ENCODE peak calls at places on chromosomes 4 and X, in six cellular contexts. Y is GM12891, J is K562, Z is H1, L is HepG2, A is GM12878. Q is an unnamed sample.

GRCh38 chr4:88333741-88334405 is 44.8 kb upstream of the HERC6 start:
- DNase-seq in Z (peak; percentile 1), L (no peak), J (no peak), Y (no peak), A (no peak), Q (no peak)

GRCh38 chrX:153537526-153538295 is 20.3 kb downstream of the ATP2B3 start:
- DNase-seq in A (no peak), L (no peak), Y (no peak), J (no peak), Z (no peak), Q (no peak)

GRCh38 chrX:3939967-3940610 is 226.6 kb upstream of the PRKX start:
- DNase-seq in J (peak; percentile 9), Y (no peak), Z (no peak), A (no peak), L (no peak), Q (no peak)

GRCh38 chr4:169376421-169376820 is 105.7 kb upstream of the SH3RF1 start:
- DNase-seq in Y (no peak), L (no peak), Z (no peak), A (no peak), J (no peak), Q (no peak)

GRCh38 chr4:124940387-124940786 is 227.9 kb upstream of the ANKRD50 start:
- DNase-seq in A (no peak), Y (no peak), Z (no peak), L (no peak), J (no peak), Q (no peak)

GRCh38 chr4:10647811-10648210 is 36.8 kb downstream of the CLNK start:
- DNase-seq in L (no peak), J (no peak), Z (no peak), Y (no peak), A (no peak), Q (no peak)

GRCh38 chr4:56130609-56131150 is 181.9 kb downstream of the CEP135 start:
- DNase-seq in Y (no peak), Z (no peak), J (no peak), A (no peak), L (no peak), Q (no peak)

GRCh38 chr4:151865327-151865726 is 104.5 kb upstream of the GATB start:
- DNase-seq in L (no peak), J (no peak), A (no peak), Z (no peak), Y (no peak), Q (no peak)

GRCh38 chr4:2484993-2485392 is 16.1 kb downstream of the RNF4 start:
- DNase-seq in Z (no peak), Y (peak; percentile 60), J (no peak), L (no peak), A (peak; percentile 62), Q (peak; percentile 65)

GRCh38 chr4:79977131-79977840 is 95.7 kb downstream of the ANTXR2 start:
- DNase-seq in L (no peak), Y (no peak), Z (no peak), J (no peak), A (no peak), Q (no peak)

GRCh38 chr4:53917719-53918118 is 146.7 kb downstream of the CHIC2 start:
- DNase-seq in Z (no peak), L (no peak), Y (no peak), J (no peak), A (no peak), Q (no peak)

GRCh38 chr4:151730003-151730559 is 30.7 kb downstream of the GATB start:
- DNase-seq in L (no peak), Y (no peak), A (no peak), J (no peak), Z (no peak), Q (no peak)

DNA sequence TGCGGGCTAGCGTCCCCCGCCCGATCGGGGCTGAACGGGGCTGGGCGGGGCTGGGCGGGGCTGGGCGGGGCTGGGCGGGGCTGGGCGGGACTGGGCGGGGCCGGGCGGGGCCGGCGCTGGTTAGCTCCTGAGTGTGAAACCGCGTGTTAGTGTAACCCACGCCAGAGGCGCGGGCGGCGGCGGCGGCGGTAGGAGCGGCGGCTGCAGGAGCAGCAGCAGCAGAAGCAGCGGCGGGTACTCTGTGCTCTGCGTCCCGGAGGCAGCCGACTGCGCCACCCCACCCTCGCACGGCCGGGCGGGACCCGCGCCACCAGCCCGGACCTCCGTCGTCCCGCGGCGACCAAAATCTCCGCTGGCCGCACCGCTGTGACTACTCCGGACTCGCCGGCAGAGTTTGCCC is 128.1 kb downstream of the LAS1L start:
- DNase-seq in A (no peak), Y (no peak), Z (peak; percentile 49), J (no peak), L (no peak), Q (no peak)
- TF ChIP-seq POLR2A in A (no peak), Y (no peak), Z (no peak), J (no peak), L (no peak), Q (no peak)

GRCh38 chrX:39843318-39843717 is 254.4 kb downstream of the BCOR start:
- DNase-seq in Z (no peak), Y (no peak), J (no peak), A (no peak), L (no peak), Q (no peak)

GRCh38 chrX:39845289-39845688 is 252.5 kb downstream of the BCOR start:
- DNase-seq in A (no peak), L (no peak), Z (no peak), J (no peak), Y (no peak), Q (no peak)

GRCh38 chrX:39848243-39848642 is 249.5 kb downstream of the BCOR start:
- DNase-seq in Y (no peak), Z (no peak), A (no peak), L (no peak), J (peak; percentile 36), Q (no peak)

GRCh38 chrX:39848900-39849299 is 248.9 kb downstream of the BCOR start:
- DNase-seq in L (no peak), Z (no peak), Y (no peak), A (no peak), J (no peak), Q (no peak)

GRCh38 chrX:39846460-39846859 is 251.3 kb downstream of the BCOR start:
- DNase-seq in L (no peak), A (no peak), Z (no peak), J (no peak), Y (no peak), Q (no peak)
- TF ChIP-seq TAF1 in L (no peak), A (no peak), Z (no peak), J (no peak), Y (no peak), Q (no peak)

GRCh38 chr4:73869130-73870055 is at the start of gene CXCL1:
- DNase-seq in Y (no peak), A (no peak), J (peak; percentile 54), L (no peak), Z (peak; percentile 70), Q (no peak)

GRCh38 chr4:73868206-73869129 is 725 bp upstream of the CXCL1 start:
- DNase-seq in Z (no peak), Y (no peak), L (no peak), J (peak; percentile 47), A (no peak), Q (no peak)

GRCh38 chr4:73865697-73866096 is 3.5 kb upstream of the CXCL1 start:
- DNase-seq in J (no peak), Y (no peak), L (no peak), Z (no peak), A (no peak), Q (no peak)

GRCh38 chr4:73866236-73866635 is 3.0 kb upstream of the CXCL1 start:
- DNase-seq in Y (no peak), Z (no peak), L (no peak), A (no peak), J (no peak), Q (no peak)

GRCh38 chr4:73867783-73868182 is 1.4 kb upstream of the CXCL1 start:
- DNase-seq in A (no peak), Z (no peak), J (peak; percentile 16), L (no peak), Y (no peak), Q (no peak)
- TF ChIP-seq POLR2AphosphoS5 in A (no peak), Z (no peak), J (no peak), L (no peak), Y (no peak), Q (no peak)

GRCh38 chr4:78058591-78059523 is 1.7 kb downstream of the FRAS1 start:
- DNase-seq in Z (peak; percentile 80), Y (no peak), A (no peak), L (peak; percentile 19), J (no peak), Q (no peak)

GRCh38 chr4:78057135-78057599 is at the start of gene FRAS1:
- DNase-seq in Y (no peak), J (no peak), Z (peak; percentile 76), A (no peak), L (peak; percentile 62), Q (peak; percentile 19)

GRCh38 chr4:78059524-78059889 is 2.4 kb downstream of the FRAS1 start:
- DNase-seq in Z (peak; percentile 76), L (peak; percentile 87), A (no peak), J (peak; percentile 58), Y (peak; percentile 31), Q (no peak)

GRCh38 chr4:78057600-78058560 is 757 bp downstream of the FRAS1 start:
- DNase-seq in Y (no peak), Z (peak; percentile 61), A (no peak), J (no peak), L (peak; percentile 54), Q (peak; percentile 18)

GRCh38 chr4:78056265-78057129 is 626 bp upstream of the FRAS1 start:
- DNase-seq in Y (peak; percentile 34), A (no peak), Z (peak; percentile 84), J (peak; percentile 10), L (peak; percentile 92), Q (peak; percentile 28)
- TF ChIP-seq POLR2A in Y (no peak), A (no peak), Z (peak; percentile 93), J (no peak), L (peak; percentile 67), Q (no peak)

GRCh38 chrX:17787557-17787956 is 50.3 kb downstream of the SCML1 start:
- DNase-seq in A (no peak), Y (no peak), J (no peak), Z (no peak), L (no peak), Q (no peak)

GRCh38 chrX:17788956-17789562 is 51.8 kb downstream of the SCML1 start:
- DNase-seq in Y (no peak), L (no peak), A (no peak), Z (no peak), J (no peak), Q (no peak)

GRCh38 chrX:17792842-17793241 is 55.5 kb downstream of the SCML1 start:
- DNase-seq in J (no peak), Z (no peak), L (no peak), Y (no peak), A (no peak), Q (no peak)

DNA sequence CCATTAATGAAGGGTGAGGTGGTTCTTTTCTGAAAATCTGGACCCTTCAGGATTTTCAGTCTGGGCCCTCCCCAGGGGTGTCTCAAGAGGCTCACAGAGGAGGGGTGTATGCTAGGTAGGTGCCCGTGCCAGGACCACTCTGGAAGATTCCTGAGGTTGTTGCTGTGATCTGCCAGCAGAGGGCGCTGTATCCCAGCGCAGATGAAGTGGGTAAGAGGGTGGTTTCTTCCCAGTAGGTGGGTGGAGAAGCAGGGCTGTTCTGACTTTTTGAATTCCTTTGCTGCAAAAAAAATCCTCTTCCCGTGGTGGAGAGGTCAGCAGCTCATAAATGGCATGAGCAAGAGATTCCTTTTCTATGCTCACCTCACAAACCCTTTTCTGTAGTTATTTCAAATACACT is 51.1 kb downstream of the SCML1 start:
- DNase-seq in A (no peak), Y (peak; percentile 33), L (peak; percentile 5), J (peak; percentile 67), Z (peak; percentile 55), Q (peak; percentile 44)
- TF ChIP-seq TAF1 in A (no peak), Y (no peak), L (no peak), J (no peak), Z (no peak), Q (no peak)